ENCODE peak calls at places on chromosome 2, in six cellular contexts. U is SK-MEL-5, W is HCT116, G is KG1, K is caudate nucleus, Q is RPMI7951. Y is an unnamed sample.

GRCh38 chr2:222708274-222708710 is 36.8 kb downstream of the MOGAT1 start:
- DNase-seq in U (peak), W (peak), G (peak), K (peak), Q (peak), Y (peak)

GRCh38 chr2:202717598-202718310 is 83.0 kb downstream of the FAM117B start:
- DNase-seq in U (no peak), W (no peak), G (no peak), K (no peak), Q (peak), Y (no peak)

GRCh38 chr2:44980786-44981713 is 28.2 kb downstream of the SIX2 start:
- DNase-seq in U (no peak), W (no peak), G (no peak), K (no peak), Q (no peak), Y (no peak)

GRCh38 chr2:12479042-12479601 is 237.6 kb upstream of the TRIB2 start:
- DNase-seq in U (no peak), W (no peak), G (no peak), K (no peak), Q (peak), Y (no peak)

GRCh38 chr2:157355618-157356017 is 30.0 kb upstream of the ERMN start:
- DNase-seq in U (no peak), W (peak), G (no peak), K (no peak), Q (peak), Y (no peak)

GRCh38 chr2:162636206-162636728 is 202.3 kb downstream of the KCNH7 start:
- DNase-seq in U (no peak), W (no peak), G (no peak), K (no peak), Q (no peak), Y (peak)

GRCh38 chr2:17506736-17507616 is 11.3 kb downstream of the RAD51AP2 start:
- DNase-seq in U (peak), W (peak), G (no peak), K (no peak), Q (peak), Y (no peak)

GRCh38 chr2:227450921-227451654 is 20.9 kb upstream of the AGFG1 start:
- DNase-seq in U (no peak), W (no peak), G (no peak), K (no peak), Q (no peak), Y (no peak)

GRCh38 chr2:227462972-227463931 is 8.7 kb upstream of the AGFG1 start:
- DNase-seq in U (peak), W (no peak), G (no peak), K (no peak), Q (peak), Y (no peak)

GRCh38 chr2:218853766-218854165 is 5.8 kb upstream of the WNT6 start:
- DNase-seq in U (no peak), W (no peak), G (no peak), K (no peak), Q (peak), Y (no peak)

GRCh38 chr2:209076151-209076550 is 347.7 kb upstream of the MAP2 start:
- DNase-seq in U (no peak), W (no peak), G (no peak), K (no peak), Q (no peak), Y (no peak)

GRCh38 chr2:47457268-47457667 is 54.3 kb downstream of the MSH2 start:
- DNase-seq in U (no peak), W (no peak), G (no peak), K (no peak), Q (no peak), Y (no peak)

GRCh38 chr2:26724004-26724750 is 31.7 kb downstream of the KCNK3 start:
- DNase-seq in U (no peak), W (peak), G (no peak), K (no peak), Q (peak), Y (no peak)

GRCh38 chr2:20634430-20635095 is 16.3 kb downstream of the HS1BP3 start:
- DNase-seq in U (no peak), W (no peak), G (no peak), K (no peak), Q (peak), Y (no peak)